ENCODE peak calls at places on chromosomes 6 and 20, in four cellular contexts. Z is kidney epithelial cell, K is IMR-90, W is tibial nerve. V is an unnamed sample. For H3K27me3, the result is how much of the 10 kb centered on the place peaks cover.

GRCh38 chr6:13881621-13882165 is 43.1 kb upstream of the RNF182 start:
- DNase-seq in Z (no peak), K (no peak), W (no peak), V (no peak)

GRCh38 chr6:80282913-80283554 is 176.6 kb downstream of the BCKDHB start:
- DNase-seq in Z (no peak), K (no peak), W (no peak), V (no peak)

GRCh38 chr6:150876598-150876997 is 11.1 kb downstream of the MTHFD1L start:
- DNase-seq in Z (no peak), K (peak), W (no peak), V (no peak)

GRCh38 chr20:62096421-62097380 is 25.6 kb upstream of the LSM14B start:
- DNase-seq in Z (no peak), K (no peak), W (no peak), V (no peak)

GRCh38 chr20:10636326-10636818 is 37.4 kb downstream of the JAG1 start:
- DNase-seq in Z (no peak), K (peak), W (no peak), V (no peak)

GRCh38 chr6:16769131-16769985 is 8.1 kb upstream of the ATXN1 start:
- DNase-seq in Z (no peak), K (peak), W (no peak), V (peak)

GRCh38 chr6:152150196-152150595 is 342.7 kb downstream of the ESR1 start:
- DNase-seq in Z (no peak), K (no peak), W (no peak), V (no peak)

GRCh38 chr6:159693128-159693893 is at the start of gene SOD2:
- DNase-seq in Z (no peak), K (peak), W (peak), V (no peak)

GRCh38 chr20:31751126-31751525 is 12.0 kb downstream of the TPX2 start:
- DNase-seq in Z (peak), K (peak), W (no peak), V (peak)

GRCh38 chr6:170224694-170225660 is 65.9 kb downstream of the DLL1 start:
- DNase-seq in Z (peak), K (peak), W (no peak), V (peak)

GRCh38 chr20:63968928-63969760 is 586 bp downstream of the ZNF512B start:
- DNase-seq in Z (no peak), K (no peak), W (no peak), V (no peak)

GRCh38 chr6:142702501-142703460 is 242.2 kb downstream of the HIVEP2 start:
- DNase-seq in Z (no peak), K (no peak), W (no peak), V (no peak)

GRCh38 chr6:3592371-3592941 is 135.6 kb upstream of the SLC22A23 start:
- DNase-seq in Z (peak), K (peak), W (no peak), V (peak)

GRCh38 chr6:79801362-79801761 is 146.0 kb downstream of the ELOVL4 start:
- DNase-seq in Z (no peak), K (no peak), W (no peak), V (no peak)

GRCh38 chr20:64223526-64224067 is 32.0 kb upstream of the PCMTD2 start:
- DNase-seq in Z (peak), K (peak), W (no peak), V (no peak)

GRCh38 chr6:35181933-35182612 is 31.7 kb upstream of the SCUBE3 start:
- DNase-seq in Z (no peak), K (peak), W (peak), V (peak)

GRCh38 chr6:69729870-69730449 is 66.8 kb downstream of the LMBRD1 start:
- DNase-seq in Z (no peak), K (peak), W (no peak), V (no peak)

GRCh38 chr6:41408982-41409381 is 73.6 kb downstream of the NCR2 start:
- DNase-seq in Z (no peak), K (no peak), W (no peak), V (no peak)

DNA sequence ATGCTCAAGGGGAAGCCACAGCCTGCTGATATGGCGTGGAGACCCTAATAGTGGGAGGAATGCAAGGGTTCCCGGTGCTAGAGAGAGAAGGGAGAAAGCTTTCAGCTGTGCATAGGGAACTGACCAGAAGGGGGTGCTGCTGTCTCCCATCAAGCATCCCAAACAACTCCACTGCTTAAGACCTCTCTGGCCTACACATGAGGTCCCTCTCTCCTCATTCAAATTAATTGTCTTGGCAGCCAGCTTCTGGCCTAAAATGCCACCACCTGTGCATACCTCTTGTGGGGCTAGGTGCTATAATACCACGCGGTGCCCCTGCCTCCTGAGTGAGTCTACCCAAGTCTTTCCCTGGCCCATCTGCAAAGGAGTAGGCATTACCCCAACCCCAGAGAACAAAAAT is 14.5 kb downstream of the ADISSP start:
- DNase-seq in Z (no peak), K (peak), W (peak), V (no peak)
- TF ChIP-seq CTCF in Z (peak), K (peak), W (peak), V (peak)

GRCh38 chr20:17488916-17489600 is 42.1 kb downstream of the BFSP1 start:
- DNase-seq in Z (no peak), K (no peak), W (no peak), V (no peak)
- H3K4me3 ChIP-seq in Z (no peak), K (no peak), W (no peak), V (no peak)

GRCh38 chr6:100112855-100113508 is 119.0 kb upstream of the MCHR2 start:
- DNase-seq in Z (no peak), K (no peak), W (no peak), V (no peak)
- H3K27me3 ChIP-seq in Z (under half), K (under half), W (under half), V (under half)

DNA sequence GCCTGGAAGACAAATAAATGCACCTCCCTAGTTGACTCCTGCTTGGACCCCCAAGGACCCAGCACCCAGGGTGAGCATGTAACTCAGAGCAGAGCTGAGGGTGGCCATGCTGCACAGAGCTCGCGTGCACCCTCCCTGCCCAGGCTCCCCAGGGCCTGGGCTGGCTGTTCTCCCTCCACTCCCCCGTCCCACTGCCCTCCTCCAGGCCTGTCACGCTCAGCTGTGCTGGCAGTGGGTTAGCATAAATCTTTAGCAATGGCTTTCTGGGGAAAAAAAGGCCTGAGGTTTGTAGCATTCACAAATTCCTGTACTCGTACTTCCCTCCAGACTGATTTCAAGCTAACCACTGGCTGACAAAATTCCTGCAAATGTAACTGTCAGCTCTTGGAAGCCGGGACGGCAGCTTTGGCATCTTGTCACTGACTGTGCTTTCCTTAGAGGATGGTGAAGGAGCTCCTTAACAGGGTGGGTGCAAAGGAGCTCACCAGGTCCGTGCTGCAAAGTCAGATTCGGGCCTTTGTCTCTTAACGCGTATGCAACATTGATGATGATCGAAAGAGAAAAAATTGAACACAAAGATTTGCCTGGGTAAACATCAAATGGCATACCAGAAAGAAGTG is 22.2 kb upstream of the SMOC2 start:
- DNase-seq in Z (no peak), K (no peak), W (no peak), V (no peak)
- TF ChIP-seq CTCF in Z (no peak), K (no peak), W (no peak), V (no peak)

DNA sequence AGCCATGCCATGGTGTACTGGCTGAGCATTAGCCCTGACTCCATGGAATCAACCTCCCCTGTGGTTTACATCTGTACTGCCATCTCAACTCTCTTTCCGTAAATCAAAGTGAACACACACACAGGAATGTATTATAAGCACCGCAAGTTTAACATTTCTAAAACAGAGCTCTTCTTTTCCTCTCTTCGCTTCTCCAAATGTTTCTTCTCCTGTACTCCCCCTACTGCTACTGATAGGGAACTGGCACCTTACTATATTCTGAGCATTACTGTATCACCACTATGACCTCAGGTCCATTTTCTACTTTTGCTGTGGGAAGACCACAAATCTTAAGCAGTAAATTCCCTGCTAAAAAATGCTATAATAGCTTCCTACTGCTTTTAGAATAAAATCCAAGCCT is 101.2 kb downstream of the NUS1 start:
- DNase-seq in Z (no peak), K (peak), W (no peak), V (no peak)
- H3K4me3 ChIP-seq in Z (no peak), K (no peak), W (no peak), V (no peak)

GRCh38 chr6:88166493-88166900 is 350 bp upstream of the CNR1 start:
- DNase-seq in Z (no peak), K (no peak), W (no peak), V (no peak)

GRCh38 chr6:88165877-88166492 is at the start of gene CNR1:
- DNase-seq in Z (no peak), K (no peak), W (peak), V (no peak)

GRCh38 chr6:88164061-88164460 is 2.1 kb downstream of the CNR1 start:
- DNase-seq in Z (no peak), K (no peak), W (no peak), V (no peak)

GRCh38 chr6:88163576-88163975 is 2.6 kb downstream of the CNR1 start:
- DNase-seq in Z (no peak), K (no peak), W (no peak), V (no peak)

GRCh38 chr6:88165087-88165876 is 865 bp downstream of the CNR1 start:
- DNase-seq in Z (no peak), K (no peak), W (no peak), V (no peak)
- H3K27me3 ChIP-seq in Z (under half), K (under half), W (under half), V (under half)

GRCh38 chr6:73858376-73858775 is 162.4 kb downstream of the CD109 start:
- DNase-seq in Z (no peak), K (no peak), W (no peak), V (no peak)
- TF ChIP-seq CTCF in Z (no peak), K (no peak), W (no peak), V (no peak)

GRCh38 chr20:18847226-18847625 is 33.6 kb downstream of the SCP2D1 start:
- DNase-seq in Z (no peak), K (no peak), W (no peak), V (no peak)
- H3K4me3 ChIP-seq in Z (no peak), K (no peak), W (no peak), V (no peak)